ENCODE peak calls at places on chromosomes 13 and 19, in six cellular contexts. Y, V, P, S, Q and G are unnamed samples.

GRCh38 chr13:114099191-114099590 is 33.2 kb downstream of the RASA3 start:
- DNase-seq in Y (peak; percentile 45), V (peak; percentile 93), P (peak; percentile 56), S (peak; percentile 47), Q (peak; percentile 49), G (no peak)

GRCh38 chr13:66937423-66937822 is 292.7 kb downstream of the PCDH9 start:
- DNase-seq in Y (no peak), V (no peak), P (no peak), S (no peak), Q (no peak), G (no peak)

GRCh38 chr19:406999-407491 is 1.9 kb downstream of the C2CD4C start:
- DNase-seq in Y (no peak), V (no peak), P (no peak), S (no peak), Q (no peak), G (no peak)

GRCh38 chr13:63297162-63297561 is 1881.5 kb upstream of the PCDH20 start:
- DNase-seq in Y (no peak), V (no peak), P (no peak), S (no peak), Q (no peak), G (no peak)

GRCh38 chr13:32587774-32588165 is 1.5 kb downstream of the PDS5B start:
- DNase-seq in Y (no peak), V (peak; percentile 30), P (no peak), S (no peak), Q (peak; percentile 33), G (peak; percentile 10)

GRCh38 chr13:110950356-110950755 is 35.5 kb upstream of the ANKRD10 start:
- DNase-seq in Y (no peak), V (no peak), P (no peak), S (no peak), Q (no peak), G (no peak)

GRCh38 chr19:47729799-47730520 is 15.4 kb upstream of the NOP53 start:
- DNase-seq in Y (peak; percentile 89), V (no peak), P (peak; percentile 91), S (peak; percentile 75), Q (peak; percentile 52), G (peak; percentile 26)

GRCh38 chr13:106602178-106602577 is 34.2 kb upstream of the ARGLU1 start:
- DNase-seq in Y (peak; percentile 56), V (no peak), P (peak; percentile 49), S (peak; percentile 68), Q (no peak), G (peak; percentile 37)

GRCh38 chr19:16627194-16627927 is 643 bp downstream of the MED26 start:
- DNase-seq in Y (peak; percentile 62), V (no peak), P (peak; percentile 12), S (peak; percentile 26), Q (no peak), G (no peak)

GRCh38 chr13:35791191-35791902 is 314.9 kb upstream of the MAB21L1 start:
- DNase-seq in Y (no peak), V (peak; percentile 48), P (no peak), S (no peak), Q (no peak), G (no peak)
- H3K4me1 ChIP-seq in Y (no peaks in the 10 kb centered on the region), V (peaks cover 2% of the 10 kb centered on the region), P (peaks cover 5% of the 10 kb centered on the region), S (no peaks in the 10 kb centered on the region), Q (no peaks in the 10 kb centered on the region), G (no peaks in the 10 kb centered on the region)

DNA sequence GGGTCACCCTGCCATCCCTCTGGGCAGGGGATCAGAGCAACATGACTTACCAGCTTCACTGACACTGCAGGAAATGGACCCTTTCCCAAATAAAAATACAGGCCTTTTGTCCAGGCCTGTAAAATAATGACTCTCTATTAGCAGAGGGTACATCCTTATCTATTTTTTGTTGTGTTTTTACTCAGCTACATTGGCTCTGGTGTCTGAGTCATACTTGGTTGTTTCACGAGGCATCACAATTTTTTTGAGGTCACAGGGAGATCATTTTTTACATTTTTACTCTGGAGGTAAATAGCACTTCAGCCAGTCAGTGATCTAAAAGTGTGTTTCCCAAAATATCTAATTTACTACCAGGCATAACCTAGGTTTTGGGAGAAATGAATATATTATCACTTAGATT is 6.9 kb upstream of the HTR2A start:
- DNase-seq in Y (no peak), V (peak; percentile 17), P (no peak), S (no peak), Q (peak; percentile 42), G (no peak)
- H3K4me1 ChIP-seq in Y (no peaks in the 10 kb centered on the region), V (peaks cover 2% of the 10 kb centered on the region), P (no peaks in the 10 kb centered on the region), S (no peaks in the 10 kb centered on the region), Q (peaks cover 12% of the 10 kb centered on the region), G (no peaks in the 10 kb centered on the region)

DNA sequence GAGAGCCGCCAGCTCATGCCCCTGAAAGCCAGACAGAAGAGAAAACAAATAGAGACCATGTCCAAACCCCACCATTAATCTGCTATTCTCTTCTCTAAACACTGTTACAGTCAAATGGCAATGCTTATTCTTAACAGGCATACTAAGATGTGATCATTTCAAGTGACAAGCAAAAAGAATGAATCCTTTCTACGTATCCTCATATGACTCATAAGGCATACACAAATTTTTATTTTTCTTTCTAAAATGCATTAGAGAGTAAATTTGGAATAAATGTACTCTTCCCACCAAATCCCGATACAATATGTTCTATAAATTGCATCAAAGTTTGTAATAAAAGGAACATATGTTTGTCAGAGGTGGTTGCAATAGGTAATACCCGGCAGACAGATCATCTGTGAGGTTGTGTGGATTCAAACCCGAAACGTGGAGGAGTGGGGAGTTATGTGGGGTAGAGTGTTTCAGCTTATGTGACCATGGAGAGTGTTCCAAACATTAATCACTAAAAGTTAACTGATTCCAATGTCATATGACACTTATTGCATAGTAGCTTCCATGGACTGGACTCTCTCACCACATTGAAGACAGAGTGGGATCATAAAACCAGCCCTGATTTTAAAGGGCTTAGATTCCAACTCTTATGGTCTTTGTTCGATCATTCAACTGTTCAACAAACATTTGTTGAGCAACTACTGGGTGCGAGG is 213.1 kb downstream of the DCLK1 start:
- DNase-seq in Y (no peak), V (peak; percentile 52), P (no peak), S (no peak), Q (no peak), G (no peak)
- H3K4me1 ChIP-seq in Y (no peaks in the 10 kb centered on the region), V (peaks cover 7% of the 10 kb centered on the region), P (no peaks in the 10 kb centered on the region), S (no peaks in the 10 kb centered on the region), Q (peaks cover 5% of the 10 kb centered on the region), G (no peaks in the 10 kb centered on the region)

DNA sequence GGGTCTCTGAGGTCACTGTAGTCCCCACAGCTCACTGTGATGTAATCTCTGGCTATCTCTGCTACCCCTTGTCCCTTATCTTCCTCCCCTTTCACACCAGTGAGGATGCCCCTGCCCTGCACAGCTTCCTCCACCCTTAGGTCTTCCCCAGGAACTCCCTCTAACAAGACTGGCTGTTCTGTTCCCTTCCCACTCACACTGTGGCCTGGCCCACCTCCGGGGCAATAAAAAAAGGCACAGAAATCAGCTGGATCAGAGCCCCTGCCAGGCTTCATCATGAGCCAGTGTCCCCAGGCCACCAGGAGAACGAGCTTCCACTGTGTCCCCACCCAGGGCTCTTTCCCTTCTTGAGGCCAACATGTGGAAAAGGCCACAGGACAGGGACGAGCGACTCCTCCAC is 4.6 kb downstream of the CEACAM3 start:
- DNase-seq in Y (no peak), V (no peak), P (no peak), S (no peak), Q (no peak), G (no peak)
- H3K4me1 ChIP-seq in Y (peaks cover 7% of the 10 kb centered on the region), V (no peaks in the 10 kb centered on the region), P (no peaks in the 10 kb centered on the region), S (peaks cover 4% of the 10 kb centered on the region), Q (no peaks in the 10 kb centered on the region), G (no peaks in the 10 kb centered on the region)

GRCh38 chr19:1417145-1417544 is 9.8 kb downstream of the DAZAP1 start:
- DNase-seq in Y (no peak), V (peak; percentile 64), P (peak; percentile 47), S (no peak), Q (no peak), G (no peak)
- H3K4me1 ChIP-seq in Y (peaks cover 66% of the 10 kb centered on the region), V (peaks cover 19% of the 10 kb centered on the region), P (peaks cover 70% of the 10 kb centered on the region), S (peaks cover 19% of the 10 kb centered on the region), Q (peaks cover 27% of the 10 kb centered on the region), G (peaks cover 7% of the 10 kb centered on the region)

DNA sequence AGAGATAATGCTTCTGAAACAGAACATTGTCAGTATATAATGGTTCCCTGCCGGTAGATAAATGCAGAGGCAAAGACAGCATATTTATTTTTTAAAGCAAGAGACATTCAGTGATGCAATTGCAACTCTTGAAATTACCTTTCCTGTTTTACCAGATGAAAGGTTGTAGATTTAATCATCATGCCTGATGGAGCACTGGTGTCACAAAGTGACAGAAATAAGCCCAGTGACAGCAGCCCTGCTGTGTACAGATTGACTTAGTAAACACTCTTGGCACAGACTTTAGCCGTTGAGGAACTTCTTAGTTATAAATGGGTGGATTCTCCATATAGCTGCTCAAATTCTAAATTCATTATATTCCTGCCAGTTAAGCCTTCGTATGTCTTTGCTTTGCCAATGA is 172.5 kb downstream of the ITGBL1 start:
- DNase-seq in Y (no peak), V (no peak), P (no peak), S (no peak), Q (no peak), G (no peak)
- H3K4me1 ChIP-seq in Y (peaks cover 8% of the 10 kb centered on the region), V (peaks cover 4% of the 10 kb centered on the region), P (no peaks in the 10 kb centered on the region), S (no peaks in the 10 kb centered on the region), Q (no peaks in the 10 kb centered on the region), G (no peaks in the 10 kb centered on the region)

DNA sequence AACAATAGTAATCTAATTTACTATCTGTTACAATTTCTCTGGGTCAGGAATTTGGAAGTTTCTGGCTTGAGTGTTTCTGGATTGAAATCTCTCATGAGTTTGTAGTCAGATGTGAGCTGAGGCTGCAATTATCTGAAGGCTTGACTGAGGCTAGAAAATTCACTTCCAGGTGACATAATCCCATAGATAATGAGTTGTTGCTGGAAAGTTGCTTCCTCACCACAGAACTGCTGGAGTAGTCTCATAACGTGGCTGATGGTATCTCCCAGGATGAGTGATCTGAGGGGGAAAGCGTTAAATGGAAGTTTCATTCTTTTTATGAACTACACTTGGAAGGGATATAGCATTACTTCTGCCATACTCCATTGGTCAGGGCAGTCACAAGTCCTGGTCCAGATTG is 15.3 kb upstream of the FPR3 start:
- DNase-seq in Y (no peak), V (no peak), P (no peak), S (no peak), Q (no peak), G (no peak)
- H3K4me1 ChIP-seq in Y (peaks cover 10% of the 10 kb centered on the region), V (no peaks in the 10 kb centered on the region), P (no peaks in the 10 kb centered on the region), S (no peaks in the 10 kb centered on the region), Q (peaks cover 6% of the 10 kb centered on the region), G (no peaks in the 10 kb centered on the region)

DNA sequence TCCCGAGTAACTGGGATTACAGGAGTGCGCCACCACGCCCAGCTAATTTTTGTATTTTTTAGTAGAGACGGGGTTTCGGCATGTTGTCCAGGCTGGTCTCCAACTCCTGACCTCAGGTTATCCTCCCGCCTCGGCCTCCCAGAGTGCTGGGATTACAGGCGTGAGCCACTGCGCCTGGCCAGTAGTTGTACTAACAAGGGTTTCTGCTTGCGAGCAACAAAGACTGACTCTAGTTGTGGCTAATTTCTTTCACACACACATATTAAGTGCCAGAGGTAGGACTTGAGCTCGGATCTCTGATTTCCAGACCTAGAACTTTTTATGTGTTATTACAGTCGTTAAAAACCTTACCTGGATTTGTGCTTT is 628 bp upstream of the PCCA start:
- DNase-seq in Y (no peak), V (no peak), P (no peak), S (no peak), Q (no peak), G (no peak)
- H3K4me1 ChIP-seq in Y (peaks cover 26% of the 10 kb centered on the region), V (peaks cover 2% of the 10 kb centered on the region), P (peaks cover 29% of the 10 kb centered on the region), S (peaks cover 13% of the 10 kb centered on the region), Q (peaks cover 20% of the 10 kb centered on the region), G (peaks cover 8% of the 10 kb centered on the region)